ENCODE peak calls at places on chromosomes 2 and 18, in ten cellular contexts. J, A, F, C, S, K, Y, Q, Z and W are unnamed samples.

GRCh38 chr2:56522605-56523089 is 338.9 kb downstream of the CCDC85A start:
- DNase-seq in J (peak; percentile 8), A (no peak), F (no peak), C (no peak), S (no peak), K (no peak), Y (no peak), Q (no peak), Z (no peak), W (peak; percentile 55)

GRCh38 chr18:64966667-64967066 is 784.1 kb upstream of the CDH7 start:
- DNase-seq in J (no peak), A (no peak), F (no peak), C (no peak), S (peak; percentile 5), K (no peak), Y (no peak), Q (no peak), Z (no peak), W (peak; percentile 36)

GRCh38 chr2:86622409-86622877 is 1.2 kb downstream of the RNF103 start:
- DNase-seq in J (peak; percentile 35), A (no peak), F (peak; percentile 34), C (peak; percentile 57), S (peak; percentile 25), K (no peak), Y (no peak), Q (no peak), Z (no peak), W (peak; percentile 14)

GRCh38 chr2:241903121-241904010 is 33.8 kb downstream of the RTP5 start:
- DNase-seq in J (no peak), A (no peak), F (no peak), C (no peak), S (no peak), K (no peak), Y (no peak), Q (no peak), Z (no peak), W (no peak)

GRCh38 chr18:11981633-11982366 is 493 bp downstream of the IMPA2 start:
- DNase-seq in J (peak; percentile 21), A (no peak), F (no peak), C (no peak), S (no peak), K (no peak), Y (no peak), Q (no peak), Z (no peak), W (peak; percentile 42)

GRCh38 chr2:13681936-13682335 is 950.6 kb upstream of the LRATD1 start:
- DNase-seq in J (no peak), A (no peak), F (no peak), C (no peak), S (no peak), K (no peak), Y (no peak), Q (no peak), Z (no peak), W (peak; percentile 50)

GRCh38 chr2:179562330-179562885 is 297.8 kb upstream of the SESTD1 start:
- DNase-seq in J (no peak), A (no peak), F (no peak), C (no peak), S (no peak), K (no peak), Y (no peak), Q (no peak), Z (no peak), W (no peak)

GRCh38 chr2:1265454-1265853 is 147.8 kb upstream of the TPO start:
- DNase-seq in J (no peak), A (no peak), F (no peak), C (no peak), S (no peak), K (no peak), Y (no peak), Q (no peak), Z (no peak), W (no peak)

GRCh38 chr2:95052301-95052700 is 26.8 kb downstream of the MAL start:
- DNase-seq in J (no peak), A (no peak), F (no peak), C (no peak), S (no peak), K (no peak), Y (no peak), Q (no peak), Z (no peak), W (peak; percentile 52)

GRCh38 chr2:66730429-66730828 is 295.5 kb downstream of the MEIS1 start:
- DNase-seq in J (no peak), A (no peak), F (no peak), C (no peak), S (no peak), K (no peak), Y (no peak), Q (no peak), Z (no peak), W (peak; percentile 9)

GRCh38 chr2:67487993-67488392 is 90.9 kb downstream of the ETAA1 start:
- DNase-seq in J (no peak), A (no peak), F (no peak), C (no peak), S (no peak), K (no peak), Y (no peak), Q (no peak), Z (no peak), W (no peak)

GRCh38 chr2:65638438-65638837 is 206.0 kb upstream of the SPRED2 start:
- DNase-seq in J (no peak), A (no peak), F (no peak), C (no peak), S (no peak), K (no peak), Y (no peak), Q (no peak), Z (no peak), W (no peak)

GRCh38 chr2:157839162-157839801 is 36.8 kb downstream of the ACVR1 start:
- DNase-seq in J (no peak), A (peak; percentile 16), F (no peak), C (no peak), S (peak; percentile 53), K (no peak), Y (no peak), Q (no peak), Z (no peak), W (no peak)